ENCODE peak calls at places on chromosomes 2 and 18, in eight cellular contexts. O is hepatocyte; R is GM23248; F is HAP-1; B is ovary; L is right lobe of liver; M is CD8-positive, alpha-beta memory T cell; A is Peyer's patch. D is an unnamed sample. For H3K4me1 and H3K9me3, the result is how much of the 10 kb centered on the place peaks cover.

GRCh38 chr2:119694994-119695521 is 16.1 kb downstream of the TMEM177 start:
- DNase-seq in O (no peak), R (peak), F (no peak), B (no peak), L (no peak), M (no peak), A (no peak), D (peak)

GRCh38 chr18:49026501-49027378 is 76.0 kb upstream of the SMAD7 start:
- DNase-seq in O (peak), R (no peak), F (no peak), B (no peak), L (no peak), M (no peak), A (peak), D (no peak)

GRCh38 chr2:45812039-45812500 is 160.6 kb downstream of the PRKCE start:
- DNase-seq in O (no peak), R (peak), F (no peak), B (no peak), L (no peak), M (no peak), A (no peak), D (no peak)

GRCh38 chr2:39435974-39436591 is 1.0 kb downstream of the MAP4K3 start:
- DNase-seq in O (peak), R (peak), F (no peak), B (no peak), L (no peak), M (no peak), A (no peak), D (no peak)

GRCh38 chr2:134207589-134208209 is 46.2 kb upstream of the MGAT5 start:
- DNase-seq in O (peak), R (peak), F (peak), B (no peak), L (peak), M (peak), A (peak), D (peak)

GRCh38 chr2:54099370-54099769 is 16.0 kb upstream of the ACYP2 start:
- DNase-seq in O (no peak), R (no peak), F (no peak), B (no peak), L (no peak), M (no peak), A (no peak), D (no peak)

GRCh38 chr2:226798422-226799210 is 1.0 kb downstream of the IRS1 start:
- DNase-seq in O (peak), R (peak), F (no peak), B (peak), L (peak), M (peak), A (peak), D (peak)

GRCh38 chr2:162828545-162828944 is 10.0 kb downstream of the KCNH7 start:
- DNase-seq in O (peak), R (no peak), F (no peak), B (no peak), L (no peak), M (no peak), A (no peak), D (no peak)

GRCh38 chr2:148416248-148416647 is 228.3 kb upstream of the EPC2 start:
- DNase-seq in O (no peak), R (no peak), F (no peak), B (no peak), L (no peak), M (no peak), A (no peak), D (no peak)

GRCh38 chr2:223669453-223670225 is 67.5 kb upstream of the SCG2 start:
- DNase-seq in O (no peak), R (peak), F (no peak), B (no peak), L (no peak), M (no peak), A (no peak), D (no peak)

GRCh38 chr2:36834203-36834602 is 132.1 kb downstream of the STRN start:
- DNase-seq in O (no peak), R (no peak), F (no peak), B (no peak), L (no peak), M (no peak), A (no peak), D (no peak)

GRCh38 chr2:187263675-187264580 is 184.1 kb downstream of the CALCRL start:
- DNase-seq in O (no peak), R (no peak), F (peak), B (no peak), L (no peak), M (no peak), A (no peak), D (no peak)

DNA sequence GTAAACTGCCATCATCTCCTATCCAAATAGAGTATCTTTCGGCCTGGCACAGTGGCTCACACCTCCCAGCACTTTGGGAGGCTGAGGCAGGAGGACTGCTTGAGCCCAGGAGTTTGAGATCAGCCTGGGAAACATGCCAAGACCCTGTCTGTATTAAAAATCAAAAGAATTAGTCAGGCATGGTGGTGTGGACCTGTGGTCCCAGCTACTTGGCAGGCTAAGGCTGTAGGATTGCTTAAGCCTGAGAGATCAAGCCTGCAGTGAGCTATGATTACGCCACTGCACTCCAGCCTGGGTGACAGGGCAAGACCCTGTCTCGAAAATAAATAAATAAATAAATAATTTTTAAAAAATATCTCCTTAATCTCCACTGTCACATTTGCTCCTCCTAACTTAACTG is 14.7 kb upstream of the ARPC2 start:
- DNase-seq in O (no peak), R (no peak), F (no peak), B (no peak), L (no peak), M (no peak), A (no peak), D (no peak)
- H3K4me1 ChIP-seq in O (under half), R (under half), F (under half), B (under half), L (under half), M (under half), A (under half), D (under half)

GRCh38 chr2:176117162-176117822 is 714 bp downstream of the HOXD10 start:
- DNase-seq in O (no peak), R (no peak), F (no peak), B (peak), L (no peak), M (no peak), A (no peak), D (no peak)
- H3K9me3 ChIP-seq in O (under half), R (under half), F (under half), B (under half), L (under half), M (under half), A (under half), D (under half)

DNA sequence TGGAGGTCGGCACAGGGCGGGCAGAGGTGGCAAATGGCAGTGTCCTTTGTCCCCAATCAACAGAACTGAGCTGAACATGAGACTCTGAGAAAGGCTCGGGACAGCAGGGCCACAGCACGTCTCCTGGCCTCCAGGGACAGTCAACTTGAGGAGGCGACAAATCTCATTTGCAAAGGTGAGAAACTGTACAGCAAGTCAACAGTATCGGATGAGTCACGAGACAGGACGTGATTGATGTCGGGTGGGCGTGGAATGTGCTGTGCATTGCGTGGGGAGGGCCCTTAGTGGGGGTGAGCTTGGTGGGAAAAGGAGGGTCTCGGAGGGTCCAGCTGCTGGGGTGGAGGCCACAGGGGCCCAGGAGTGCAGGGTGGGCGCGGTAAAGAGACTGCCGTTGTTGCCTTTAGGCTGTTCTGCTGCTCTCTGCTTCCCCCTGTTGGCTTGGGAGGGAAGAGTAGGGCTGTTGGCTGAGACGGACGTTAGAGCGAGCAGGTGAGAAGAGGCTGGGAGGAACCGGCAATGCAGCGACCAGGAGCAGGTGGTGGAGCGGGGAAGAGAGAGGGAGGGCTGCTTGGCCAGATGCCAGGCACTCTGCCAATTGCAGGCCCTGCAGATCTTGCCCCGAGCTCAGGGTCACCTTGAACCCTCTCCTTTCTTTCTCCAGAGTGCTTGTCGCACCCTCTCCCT is 164.3 kb downstream of the BCL2 start:
- DNase-seq in O (peak), R (no peak), F (peak), B (no peak), L (peak), M (peak), A (peak), D (peak)
- H3K4me1 ChIP-seq in O (under half), R (under half), F (under half), B (under half), L (under half), M (half or more), A (under half), D (half or more)

GRCh38 chr2:214995409-214995808 is 143.0 kb downstream of the ABCA12 start:
- DNase-seq in O (no peak), R (no peak), F (no peak), B (no peak), L (no peak), M (no peak), A (no peak), D (no peak)
- H3K9me3 ChIP-seq in O (under half), R (under half), F (under half), B (under half), L (under half), M (under half), A (under half), D (under half)

GRCh38 chr2:217927601-217928323 is 75.0 kb downstream of the TNS1 start:
- DNase-seq in O (no peak), R (no peak), F (no peak), B (no peak), L (no peak), M (no peak), A (no peak), D (no peak)
- H3K4me1 ChIP-seq in O (under half), R (half or more), F (under half), B (under half), L (half or more), M (under half), A (under half), D (under half)